ENCODE peak calls at places on chromosomes 2 and 18, in ten cellular contexts. V is HT1080; K is stimulated activated CD8-positive, alpha-beta memory T cell treated with anti-CD3 and anti-CD28 coated beads, Interleukin-4, amount 100 ng/mL, for 24 hours; N is T-helper 17 cell; T is glutamatergic neuron; O is stimulated activated CD4-positive, alpha-beta T cell treated with anti-CD3 and anti-CD28 coated beads, Interleukin-1b, Interleukin-23, amount 100 ng/mL, for 1 hour; C is cardiac fibroblast; L is fibroblast of lung; A is lower lobe of right lung; H is T-helper 9 cell. F is an unnamed sample.

GRCh38 chr2:59680863-59681262 is 872.6 kb downstream of the BCL11A start:
- DNase-seq in V (no peak), K (no peak), N (no peak), T (no peak), O (no peak), C (no peak), L (no peak), A (no peak), H (no peak), F (no peak)

GRCh38 chr2:132477436-132477835 is 60.8 kb downstream of the GPR39 start:
- DNase-seq in V (no peak), K (no peak), N (no peak), T (no peak), O (no peak), C (no peak), L (no peak), A (no peak), H (no peak), F (no peak)

GRCh38 chr2:234459401-234460009 is 37.4 kb downstream of the ARL4C start:
- DNase-seq in V (no peak), K (no peak), N (no peak), T (no peak), O (no peak), C (no peak), L (no peak), A (no peak), H (no peak), F (no peak)

GRCh38 chr2:120783371-120783791 is 47.7 kb downstream of the GLI2 start:
- DNase-seq in V (peak), K (no peak), N (no peak), T (no peak), O (no peak), C (peak), L (peak), A (no peak), H (no peak), F (peak)

GRCh38 chr2:126775300-126775985 is 119.5 kb downstream of the GYPC start:
- DNase-seq in V (no peak), K (no peak), N (no peak), T (no peak), O (no peak), C (no peak), L (no peak), A (no peak), H (no peak), F (no peak)

GRCh38 chr2:204019572-204020501 is 83.3 kb downstream of the ICOS start:
- DNase-seq in V (peak), K (peak), N (no peak), T (no peak), O (no peak), C (peak), L (no peak), A (no peak), H (no peak), F (peak)

GRCh38 chr2:174596994-174597346 is 634 bp downstream of the WIPF1 start:
- DNase-seq in V (no peak), K (no peak), N (no peak), T (no peak), O (no peak), C (no peak), L (no peak), A (no peak), H (no peak), F (no peak)

GRCh38 chr18:51614033-51614432 is 416.6 kb upstream of the MEX3C start:
- DNase-seq in V (peak), K (no peak), N (no peak), T (no peak), O (no peak), C (peak), L (peak), A (no peak), H (no peak), F (peak)

GRCh38 chr2:68469935-68470334 is 2.5 kb downstream of the APLF start:
- DNase-seq in V (no peak), K (no peak), N (no peak), T (no peak), O (no peak), C (peak), L (peak), A (no peak), H (no peak), F (no peak)

GRCh38 chr2:4937550-4937949 is 754.6 kb upstream of the SOX11 start:
- DNase-seq in V (peak), K (no peak), N (no peak), T (no peak), O (no peak), C (no peak), L (peak), A (no peak), H (no peak), F (no peak)

GRCh38 chr2:37090019-37090477 is 5.7 kb downstream of the GPATCH11 start:
- DNase-seq in V (no peak), K (no peak), N (no peak), T (no peak), O (no peak), C (no peak), L (no peak), A (no peak), H (no peak), F (no peak)

GRCh38 chr18:52452427-52452826 is 112.4 kb downstream of the DCC start:
- DNase-seq in V (peak), K (no peak), N (no peak), T (no peak), O (no peak), C (no peak), L (no peak), A (no peak), H (no peak), F (no peak)

GRCh38 chr18:3782901-3783300 is 332.9 kb downstream of the TGIF1 start:
- DNase-seq in V (peak), K (no peak), N (no peak), T (no peak), O (no peak), C (no peak), L (peak), A (no peak), H (no peak), F (peak)

GRCh38 chr2:165793779-165794519 is at the start of gene GALNT3:
- DNase-seq in V (no peak), K (no peak), N (peak), T (peak), O (no peak), C (no peak), L (no peak), A (peak), H (peak), F (no peak)

GRCh38 chr18:38526922-38527321 is 961.3 kb upstream of the CELF4 start:
- DNase-seq in V (peak), K (no peak), N (no peak), T (no peak), O (no peak), C (no peak), L (no peak), A (no peak), H (no peak), F (no peak)

GRCh38 chr2:191666733-191667132 is 11.2 kb upstream of the NABP1 start:
- DNase-seq in V (no peak), K (no peak), N (no peak), T (no peak), O (no peak), C (peak), L (no peak), A (no peak), H (no peak), F (peak)

GRCh38 chr18:58140366-58141325 is 96.6 kb downstream of the NEDD4L start:
- DNase-seq in V (no peak), K (no peak), N (no peak), T (no peak), O (no peak), C (no peak), L (no peak), A (no peak), H (no peak), F (no peak)